ENCODE peak calls at places on chromosomes 7 and 10, in six cellular contexts. A is CD8-positive, alpha-beta T cell; N is naive thymus-derived CD4-positive, alpha-beta T cell; G is PC-9; T is substantia nigra; O is sigmoid colon. Y is an unnamed sample.

GRCh38 chr7:137036768-137037167 is 168.3 kb downstream of the CHRM2 start:
- DNase-seq in T (no peak), G (no peak), A (no peak), N (no peak), O (no peak), Y (no peak)

GRCh38 chr7:29598607-29599006 is 35.0 kb downstream of the PRR15 start:
- DNase-seq in G (no peak), A (no peak), T (no peak), N (no peak), O (no peak), Y (no peak)

GRCh38 chr7:139776486-139777303 is 1.1 kb downstream of the HIPK2 start:
- DNase-seq in T (peak; percentile 34), N (peak; percentile 40), A (no peak), O (no peak), G (peak; percentile 16), Y (no peak)

GRCh38 chr7:127066974-127067373 is 185.8 kb downstream of the GRM8 start:
- DNase-seq in G (no peak), T (no peak), N (no peak), O (no peak), A (no peak), Y (no peak)

GRCh38 chr7:116687801-116688201 is 15.8 kb downstream of the MET start:
- DNase-seq in N (no peak), G (peak; percentile 59), T (no peak), O (no peak), A (no peak), Y (no peak)

GRCh38 chr10:73810735-73811465 is 498 bp downstream of the NDST2 start:
- DNase-seq in T (peak; percentile 66), A (peak; percentile 50), O (no peak), G (peak; percentile 37), N (peak; percentile 71), Y (peak; percentile 61)

GRCh38 chr10:33290286-33291052 is 44.0 kb downstream of the NRP1 start:
- DNase-seq in T (no peak), G (peak; percentile 35), A (no peak), O (no peak), N (no peak), Y (no peak)

GRCh38 chr7:151351027-151351426 is 9.4 kb downstream of the NUB1 start:
- DNase-seq in G (no peak), T (no peak), O (no peak), A (no peak), N (no peak), Y (no peak)

GRCh38 chr7:25192043-25192442 is 36.2 kb downstream of the NPVF start:
- DNase-seq in T (no peak), O (no peak), G (no peak), N (no peak), A (no peak), Y (no peak)

GRCh38 chr10:9301148-9301547 is 1246.7 kb downstream of the GATA3 start:
- DNase-seq in G (no peak), T (no peak), O (no peak), N (no peak), A (no peak), Y (no peak)

GRCh38 chr7:108012499-108013430 is 9.8 kb upstream of the LAMB1 start:
- DNase-seq in O (no peak), G (no peak), N (no peak), T (no peak), A (no peak), Y (no peak)

GRCh38 chr10:80686734-80687561 is 149.2 kb downstream of the SH2D4B start:
- DNase-seq in N (no peak), O (no peak), A (no peak), T (no peak), G (no peak), Y (no peak)

GRCh38 chr7:150955519-150956394 is 22.4 kb downstream of the KCNH2 start:
- DNase-seq in A (no peak), T (peak; percentile 91), O (peak; percentile 95), N (no peak), G (no peak), Y (no peak)

GRCh38 chr10:22713853-22714523 is 390 bp downstream of the PIP4K2A start:
- DNase-seq in A (no peak), T (peak; percentile 34), G (no peak), N (peak; percentile 46), O (peak; percentile 68), Y (no peak)

GRCh38 chr7:155351120-155351870 is 53.6 kb downstream of the INSIG1 start:
- DNase-seq in G (no peak), N (no peak), O (peak; percentile 34), A (no peak), T (no peak), Y (no peak)

GRCh38 chr10:129530486-129531065 is 63.5 kb downstream of the MGMT start:
- DNase-seq in T (no peak), N (no peak), G (no peak), A (no peak), O (no peak), Y (no peak)

GRCh38 chr7:46811529-46811928 is 770.4 kb downstream of the TNS3 start:
- DNase-seq in N (no peak), T (no peak), O (peak; percentile 68), A (no peak), G (no peak), Y (no peak)

GRCh38 chr10:114723361-114723760 is 65.3 kb upstream of the ABLIM1 start:
- DNase-seq in N (no peak), O (no peak), G (no peak), T (no peak), A (no peak), Y (no peak)

GRCh38 chr7:17298840-17299476 is 506 bp downstream of the AHR start:
- DNase-seq in N (peak; percentile 65), G (peak; percentile 57), A (peak; percentile 40), T (peak; percentile 69), O (peak; percentile 78), Y (no peak)

GRCh38 chr10:13706604-13707003 is 119.8 kb downstream of the PRPF18 start:
- DNase-seq in A (no peak), G (no peak), T (no peak), O (no peak), N (no peak), Y (no peak)

GRCh38 chr10:104049497-104050250 is 36.0 kb downstream of the COL17A1 start:
- DNase-seq in O (no peak), G (peak; percentile 17), A (no peak), N (no peak), T (no peak), Y (no peak)

GRCh38 chr7:107118109-107118900 is 50.5 kb upstream of the HBP1 start:
- DNase-seq in G (no peak), N (no peak), A (no peak), O (no peak), T (no peak), Y (no peak)

GRCh38 chr10:97538839-97539238 is 33.7 kb upstream of the ANKRD2 start:
- DNase-seq in A (no peak), N (no peak), G (no peak), O (peak; percentile 47), T (no peak), Y (no peak)

GRCh38 chr10:97537186-97537869 is 35.3 kb upstream of the ANKRD2 start:
- DNase-seq in A (no peak), T (no peak), N (no peak), O (no peak), G (no peak), Y (no peak)

GRCh38 chr10:97540669-97541500 is 31.7 kb upstream of the ANKRD2 start:
- DNase-seq in O (peak; percentile 56), T (peak; percentile 67), A (no peak), N (no peak), G (no peak), Y (no peak)

GRCh38 chr10:97538401-97538800 is 34.2 kb upstream of the ANKRD2 start:
- DNase-seq in T (no peak), N (no peak), G (no peak), O (no peak), A (no peak), Y (no peak)

GRCh38 chr10:97539523-97540200 is 32.9 kb upstream of the ANKRD2 start:
- DNase-seq in A (no peak), N (no peak), G (peak; percentile 24), T (peak; percentile 38), O (peak; percentile 73), Y (no peak)
- H3K27ac ChIP-seq in A (no peak overlapping the region), N (no peak overlapping the region), G (no peak overlapping the region), T (peak overlapping the region; percentile 17), O (peak overlapping the region; percentile 18), Y (peak overlapping the region; percentile 1)

GRCh38 chr10:62084434-62084833 is 182.9 kb downstream of the ARID5B start:
- DNase-seq in T (no peak), A (no peak), N (no peak), O (no peak), G (no peak), Y (no peak)
- H3K27ac ChIP-seq in T (no peak overlapping the region), A (no peak overlapping the region), N (no peak overlapping the region), O (peak overlapping the region; percentile 84), G (no peak overlapping the region), Y (no peak overlapping the region)

DNA sequence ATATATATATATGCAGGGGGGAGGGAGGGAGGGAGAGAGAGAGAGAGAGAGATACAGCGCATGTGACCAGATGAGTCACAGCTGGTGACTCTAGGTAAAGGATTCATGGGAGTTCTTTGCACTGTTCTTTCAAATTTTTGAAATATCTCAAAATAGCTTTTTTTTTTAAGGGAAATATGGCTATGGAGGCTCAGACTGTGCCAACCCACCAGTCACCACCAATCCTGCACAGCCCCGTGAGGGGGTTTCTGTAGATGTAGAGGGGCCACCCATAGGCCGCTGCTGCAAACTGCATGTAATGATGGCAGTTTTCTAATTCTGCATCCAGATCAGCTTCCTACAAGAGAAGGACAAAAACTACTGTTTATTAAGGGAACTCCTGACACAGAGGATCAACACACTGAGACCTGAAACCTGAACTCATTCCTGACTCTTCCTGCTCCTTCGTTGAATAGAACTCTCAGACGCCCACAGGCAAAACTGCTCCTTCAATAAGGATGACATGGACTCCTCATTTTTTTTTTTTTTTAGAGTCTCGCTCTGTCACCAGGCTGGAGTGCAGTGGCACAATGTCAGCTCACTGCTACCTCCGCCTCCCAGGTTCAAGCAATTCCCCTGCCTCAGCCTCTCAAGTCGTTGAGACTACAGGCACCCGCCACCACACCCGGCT is 17.3 kb downstream of the DAGLB start:
- DNase-seq in A (no peak), N (no peak), G (no peak), O (no peak), T (no peak), Y (no peak)
- H3K27ac ChIP-seq in A (no peak overlapping the region), N (no peak overlapping the region), G (peak overlapping the region; percentile 36), O (no peak overlapping the region), T (no peak overlapping the region), Y (peak overlapping the region; percentile 58)

GRCh38 chr10:110040108-110040507 is 32.3 kb downstream of the ADD3 start:
- DNase-seq in G (no peak), T (no peak), A (no peak), O (no peak), N (no peak), Y (no peak)

GRCh38 chr10:110042891-110043290 is 35.1 kb downstream of the ADD3 start:
- DNase-seq in T (no peak), N (no peak), G (no peak), A (no peak), O (no peak), Y (no peak)

GRCh38 chr10:110040767-110041478 is 33.1 kb downstream of the ADD3 start:
- DNase-seq in N (no peak), T (no peak), G (no peak), A (no peak), O (no peak), Y (no peak)

GRCh38 chr10:110041479-110041829 is 33.7 kb downstream of the ADD3 start:
- DNase-seq in T (no peak), O (no peak), G (no peak), A (no peak), N (no peak), Y (no peak)

GRCh38 chr10:110042181-110042580 is 34.4 kb downstream of the ADD3 start:
- DNase-seq in G (no peak), T (no peak), A (no peak), N (no peak), O (no peak), Y (no peak)
- H3K27ac ChIP-seq in G (no peak overlapping the region), T (no peak overlapping the region), A (no peak overlapping the region), N (no peak overlapping the region), O (no peak overlapping the region), Y (no peak overlapping the region)